ENCODE peak calls at places on chromosomes 4 and X, in eight cellular contexts. S is esophagus squamous epithelium, Z is left lung, F is endothelial cell, E is foreskin keratinocyte, T is AG09319, R is NB4, G is cardiac fibroblast. U is an unnamed sample.

GRCh38 chr4:143626134-143626859 is 74.2 kb downstream of the FREM3 start:
- DNase-seq in R (no peak), F (no peak), G (peak; percentile 48), Z (no peak), E (no peak), S (no peak), T (peak; percentile 35), U (no peak)

GRCh38 chr4:188178806-188179205 is 39.6 kb downstream of the TRIML1 start:
- DNase-seq in G (no peak), E (no peak), T (no peak), R (no peak), F (no peak), Z (no peak), S (no peak), U (no peak)

GRCh38 chr4:127580300-127580699 is 52.5 kb upstream of the INTU start:
- DNase-seq in F (no peak), R (peak; percentile 15), Z (no peak), G (no peak), E (no peak), S (no peak), T (no peak), U (no peak)

GRCh38 chr4:27790911-27791310 is 930.3 kb downstream of the STIM2 start:
- DNase-seq in R (no peak), F (no peak), S (no peak), Z (no peak), T (no peak), E (peak; percentile 38), G (peak; percentile 30), U (no peak)

GRCh38 chr4:153365003-153365402 is 20.5 kb downstream of the MND1 start:
- DNase-seq in T (no peak), G (no peak), E (no peak), R (no peak), Z (no peak), S (no peak), F (no peak), U (no peak)

GRCh38 chr4:145679991-145680455 is at the start of gene C4orf51:
- DNase-seq in E (peak; percentile 16), T (peak; percentile 25), R (no peak), S (no peak), G (peak; percentile 63), F (no peak), Z (no peak), U (no peak)

GRCh38 chr4:67048530-67048929 is 496.8 kb downstream of the CENPC start:
- DNase-seq in E (no peak), S (no peak), G (no peak), Z (no peak), R (no peak), T (no peak), F (no peak), U (no peak)

GRCh38 chrX:68724531-68725020 is 77.1 kb downstream of the STARD8 start:
- DNase-seq in E (no peak), R (no peak), Z (no peak), G (no peak), S (no peak), T (no peak), F (no peak), U (no peak)

GRCh38 chrX:12956704-12957541 is 18.0 kb upstream of the TMSB4X start:
- DNase-seq in E (peak; percentile 35), T (no peak), R (peak; percentile 91), F (no peak), Z (no peak), G (peak; percentile 68), S (no peak), U (peak; percentile 33)

GRCh38 chr4:94453534-94453963 is 1.8 kb downstream of the PDLIM5 start:
- DNase-seq in G (no peak), T (no peak), R (no peak), E (no peak), S (no peak), F (no peak), Z (no peak), U (no peak)

GRCh38 chr4:15003891-15004700 is 1.8 kb downstream of the CPEB2 start:
- DNase-seq in E (no peak), G (no peak), S (no peak), Z (peak; percentile 93), T (no peak), R (peak; percentile 71), F (peak; percentile 54), U (peak; percentile 56)

GRCh38 chr4:151865744-151866143 is 104.9 kb upstream of the GATB start:
- DNase-seq in T (no peak), R (no peak), E (no peak), F (no peak), S (no peak), G (no peak), Z (no peak), U (no peak)

GRCh38 chr4:186902361-186902760 is 178.7 kb upstream of the FAT1 start:
- DNase-seq in E (no peak), R (no peak), T (no peak), Z (no peak), S (no peak), F (no peak), G (no peak), U (no peak)

GRCh38 chr4:4574792-4575191 is 32.9 kb upstream of the STX18 start:
- DNase-seq in F (no peak), T (peak; percentile 90), Z (no peak), S (peak; percentile 3), G (peak; percentile 96), E (peak; percentile 64), R (no peak), U (no peak)

GRCh38 chrX:133417364-133417763 is 2.1 kb upstream of the GPC4 start:
- DNase-seq in E (peak; percentile 14), T (no peak), Z (no peak), S (no peak), F (no peak), R (no peak), G (no peak), U (no peak)

GRCh38 chrX:48045410-48046311 is 25.8 kb downstream of the ZNF630 start:
- DNase-seq in S (no peak), E (peak; percentile 64), R (no peak), T (peak; percentile 27), G (peak; percentile 68), Z (no peak), F (no peak), U (no peak)

GRCh38 chr4:186570193-186570996 is 15.0 kb upstream of the MTNR1A start:
- DNase-seq in Z (no peak), E (peak; percentile 49), T (no peak), F (no peak), G (peak; percentile 73), R (no peak), S (no peak), U (no peak)

DNA sequence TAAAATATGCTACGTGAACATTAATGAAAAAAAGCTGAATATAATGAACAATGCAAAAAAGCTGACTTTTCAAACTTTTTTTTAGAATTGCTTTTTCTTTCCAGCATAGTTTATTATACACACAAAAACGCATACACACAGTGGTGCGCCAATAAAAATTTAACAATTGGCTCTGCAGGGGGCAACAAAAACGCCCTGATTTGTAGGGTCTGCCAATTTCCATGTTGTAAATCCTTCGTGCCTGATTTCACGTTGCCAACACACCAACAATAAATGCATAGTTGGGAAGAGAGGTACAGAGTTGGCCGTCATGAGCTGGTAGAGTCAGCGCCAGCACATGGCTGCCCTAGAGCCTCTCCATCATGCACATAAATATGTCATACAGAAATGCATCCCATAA is 333.1 kb downstream of the MAPK10 start:
- DNase-seq in S (no peak), T (no peak), Z (no peak), F (no peak), E (no peak), R (no peak), G (no peak), U (no peak)
- TF ChIP-seq CTCF in S (no peak), T (no peak), Z (no peak), F (no peak), E (no peak), R (no peak), G (no peak), U (no peak)

DNA sequence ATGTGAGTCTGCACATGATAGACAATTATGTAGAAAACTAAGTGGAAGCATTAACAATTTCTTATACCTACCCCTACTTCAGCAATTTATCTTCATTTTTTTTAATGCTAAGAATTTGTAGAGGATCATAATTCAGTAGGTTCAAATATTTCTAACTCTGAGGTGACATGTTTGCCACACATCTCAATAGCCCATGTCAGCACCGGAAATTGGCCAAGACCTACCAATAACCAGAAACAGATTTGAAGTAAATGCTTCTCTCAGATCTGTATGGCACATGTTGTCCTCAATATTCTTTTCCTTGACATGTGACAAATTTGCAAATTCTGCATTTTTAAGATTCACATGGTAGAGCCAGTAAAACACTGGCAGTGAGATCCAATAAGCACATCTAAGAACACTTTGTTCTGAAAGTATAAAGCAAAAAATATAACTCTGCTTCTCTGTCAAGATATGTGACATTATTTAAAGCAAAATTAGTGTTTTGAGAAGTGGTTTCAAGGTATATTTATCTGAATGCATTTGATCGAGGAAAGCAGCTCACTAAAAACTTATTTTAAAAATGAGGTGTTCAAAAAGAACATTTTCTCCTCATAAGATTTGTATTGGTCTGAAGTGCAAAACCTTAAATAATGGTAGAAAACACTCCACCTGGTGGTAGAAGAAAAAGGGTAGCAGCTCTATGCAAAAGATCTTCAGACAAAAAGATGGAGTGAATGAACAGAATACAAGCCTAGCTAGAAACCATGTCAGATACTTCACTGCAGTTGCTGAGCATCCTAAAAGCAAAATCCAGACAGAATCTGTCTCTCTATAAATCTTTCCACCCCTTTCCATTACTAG is 513.9 kb upstream of the FAM241A start:
- DNase-seq in G (peak; percentile 44), R (peak; percentile 15), F (no peak), E (no peak), T (no peak), S (no peak), Z (no peak), U (no peak)
- TF ChIP-seq CTCF in G (peak; percentile 52), R (peak; percentile 19), F (peak; percentile 74), E (peak; percentile 67), T (peak; percentile 55), S (no peak), Z (no peak), U (no peak)

GRCh38 chrX:134931550-134931949 is 59.2 kb upstream of the SMIM10 start:
- DNase-seq in E (no peak), S (no peak), R (peak; percentile 13), T (no peak), Z (no peak), G (no peak), F (no peak), U (no peak)
- TF ChIP-seq CTCF in E (no peak), S (no peak), R (no peak), T (no peak), Z (no peak), G (peak; percentile 4), F (no peak), U (no peak)

GRCh38 chrX:134776844-134777370 is 118.6 kb upstream of the PLAC1 start:
- DNase-seq in E (no peak), Z (no peak), R (no peak), F (no peak), S (no peak), T (no peak), G (no peak), U (no peak)

GRCh38 chrX:134780908-134781307 is 122.6 kb upstream of the PLAC1 start:
- DNase-seq in R (no peak), G (no peak), E (no peak), S (no peak), Z (no peak), T (no peak), F (no peak), U (no peak)

DNA sequence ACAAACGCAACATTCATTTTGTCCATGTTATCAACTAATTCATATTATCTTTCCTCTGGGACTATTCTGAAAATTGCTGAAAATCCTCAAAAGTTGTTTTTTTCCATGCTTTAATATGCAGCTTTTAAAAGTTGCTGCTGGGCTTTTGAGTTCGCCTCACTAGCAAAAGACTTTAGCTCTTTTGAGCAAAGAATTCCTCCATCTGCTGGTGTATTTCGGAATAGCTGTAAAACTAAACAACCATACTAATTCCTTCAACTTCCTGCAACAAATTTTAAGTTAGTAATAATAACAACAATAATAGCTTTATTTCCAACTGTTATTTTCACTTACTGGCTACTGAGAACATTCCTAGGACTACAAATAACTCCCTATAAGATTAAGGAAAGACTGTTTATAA is 124.5 kb upstream of the PLAC1 start:
- DNase-seq in E (no peak), S (no peak), G (peak; percentile 60), T (peak; percentile 19), F (peak; percentile 5), R (peak; percentile 43), Z (no peak), U (no peak)
- TF ChIP-seq CTCF in E (peak; percentile 68), S (peak; percentile 22), G (peak; percentile 37), T (peak; percentile 61), F (peak; percentile 63), R (peak; percentile 42), Z (no peak), U (peak; percentile 21)